ENCODE peak calls at places on chromosomes 2 and 18, in six cellular contexts. One of them, this sample, is unnamed.

GRCh38 chr18:64219511-64219910 is 70.6 kb upstream of the LINC00305 start:
- DNase-seq in GM06990: no peak
- DNase-seq in neural crest cell: no peak
- DNase-seq in BE2C: no peak
- DNase-seq in A549: no peak
- DNase-seq in progenitor cell of endocrine pancreas: no peak
- DNase-seq in this sample: no peak

GRCh38 chr2:149885946-149886345 is 298.4 kb upstream of the MMADHC start:
- DNase-seq in GM06990: no peak
- DNase-seq in BE2C: no peak
- DNase-seq in A549: no peak
- DNase-seq in progenitor cell of endocrine pancreas: no peak
- DNase-seq in neural crest cell: no peak
- DNase-seq in this sample: no peak

GRCh38 chr2:235568431-235568830 is 74.6 kb downstream of the AGAP1 start:
- DNase-seq in progenitor cell of endocrine pancreas: no peak
- DNase-seq in neural crest cell: no peak
- DNase-seq in A549: no peak
- DNase-seq in GM06990: no peak
- DNase-seq in BE2C: no peak
- DNase-seq in this sample: no peak

GRCh38 chr18:56096861-56097260 is 508.9 kb upstream of the TCF4 start:
- DNase-seq in A549: no peak
- DNase-seq in BE2C: peak; percentile 26
- DNase-seq in GM06990: no peak
- DNase-seq in progenitor cell of endocrine pancreas: no peak
- DNase-seq in neural crest cell: no peak
- DNase-seq in this sample: no peak

GRCh38 chr18:46461993-46462392 is 195.0 kb downstream of the LOXHD1 start:
- DNase-seq in GM06990: no peak
- DNase-seq in progenitor cell of endocrine pancreas: no peak
- DNase-seq in A549: no peak
- DNase-seq in BE2C: no peak
- DNase-seq in neural crest cell: no peak
- DNase-seq in this sample: no peak

GRCh38 chr18:43663159-43663558 is 385.9 kb upstream of the SYT4 start:
- DNase-seq in A549: no peak
- DNase-seq in progenitor cell of endocrine pancreas: no peak
- DNase-seq in BE2C: no peak
- DNase-seq in GM06990: no peak
- DNase-seq in neural crest cell: no peak
- DNase-seq in this sample: no peak

GRCh38 chr2:207253946-207254345 is 88.2 kb upstream of the KLF7 start:
- DNase-seq in BE2C: no peak
- DNase-seq in GM06990: no peak
- DNase-seq in progenitor cell of endocrine pancreas: no peak
- DNase-seq in A549: peak; percentile 21
- DNase-seq in neural crest cell: no peak
- DNase-seq in this sample: no peak

GRCh38 chr2:85605406-85606115 is 3.1 kb upstream of the TMEM150A start:
- DNase-seq in GM06990: no peak
- DNase-seq in A549: no peak
- DNase-seq in progenitor cell of endocrine pancreas: no peak
- DNase-seq in BE2C: no peak
- DNase-seq in neural crest cell: no peak
- DNase-seq in this sample: no peak

GRCh38 chr18:44708451-44709083 is 27.9 kb downstream of the SETBP1 start:
- DNase-seq in BE2C: no peak
- DNase-seq in A549: no peak
- DNase-seq in progenitor cell of endocrine pancreas: no peak
- DNase-seq in GM06990: no peak
- DNase-seq in neural crest cell: no peak
- DNase-seq in this sample: no peak

GRCh38 chr2:62375051-62375450 is 130.9 kb downstream of the TMEM17 start:
- DNase-seq in progenitor cell of endocrine pancreas: no peak
- DNase-seq in A549: no peak
- DNase-seq in neural crest cell: no peak
- DNase-seq in BE2C: no peak
- DNase-seq in GM06990: no peak
- DNase-seq in this sample: no peak

GRCh38 chr2:54899576-54900200 is 150.6 kb downstream of the RTN4 start:
- DNase-seq in A549: peak; percentile 35
- DNase-seq in progenitor cell of endocrine pancreas: no peak
- DNase-seq in BE2C: no peak
- DNase-seq in GM06990: no peak
- DNase-seq in neural crest cell: no peak
- DNase-seq in this sample: peak; percentile 27

GRCh38 chr2:132460781-132461180 is 44.2 kb downstream of the GPR39 start:
- DNase-seq in GM06990: no peak
- DNase-seq in neural crest cell: no peak
- DNase-seq in progenitor cell of endocrine pancreas: no peak
- DNase-seq in A549: no peak
- DNase-seq in BE2C: no peak
- DNase-seq in this sample: no peak

GRCh38 chr2:17115042-17115441 is 403.2 kb downstream of the RAD51AP2 start:
- DNase-seq in BE2C: no peak
- DNase-seq in A549: no peak
- DNase-seq in progenitor cell of endocrine pancreas: no peak
- DNase-seq in neural crest cell: no peak
- DNase-seq in GM06990: no peak
- DNase-seq in this sample: no peak

GRCh38 chr18:52348209-52348608 is 8.2 kb downstream of the DCC start:
- DNase-seq in neural crest cell: no peak
- DNase-seq in BE2C: peak; percentile 14
- DNase-seq in GM06990: no peak
- DNase-seq in progenitor cell of endocrine pancreas: no peak
- DNase-seq in A549: no peak
- DNase-seq in this sample: no peak

GRCh38 chr2:224887159-224887558 is 155.1 kb downstream of the DOCK10 start:
- DNase-seq in GM06990: no peak
- DNase-seq in BE2C: no peak
- DNase-seq in A549: no peak
- DNase-seq in neural crest cell: no peak
- DNase-seq in progenitor cell of endocrine pancreas: no peak
- DNase-seq in this sample: no peak

GRCh38 chr18:69865656-69866241 is 81.9 kb downstream of the CD226 start:
- DNase-seq in A549: no peak
- DNase-seq in GM06990: no peak
- DNase-seq in BE2C: no peak
- DNase-seq in neural crest cell: no peak
- DNase-seq in progenitor cell of endocrine pancreas: no peak
- DNase-seq in this sample: no peak

GRCh38 chr2:196591621-196592022 is 47.9 kb upstream of the CCDC150 start:
- DNase-seq in BE2C: no peak
- DNase-seq in neural crest cell: no peak
- DNase-seq in progenitor cell of endocrine pancreas: no peak
- DNase-seq in GM06990: no peak
- DNase-seq in A549: no peak
- DNase-seq in this sample: no peak

GRCh38 chr2:160289803-160290202 is 89.7 kb upstream of the ITGB6 start:
- DNase-seq in neural crest cell: no peak
- DNase-seq in BE2C: no peak
- DNase-seq in progenitor cell of endocrine pancreas: no peak
- DNase-seq in GM06990: no peak
- DNase-seq in A549: no peak
- DNase-seq in this sample: no peak

GRCh38 chr2:170002096-170002495 is 174.8 kb downstream of the UBR3 start:
- DNase-seq in A549: no peak
- DNase-seq in progenitor cell of endocrine pancreas: no peak
- DNase-seq in BE2C: no peak
- DNase-seq in GM06990: no peak
- DNase-seq in neural crest cell: no peak
- DNase-seq in this sample: no peak

GRCh38 chr2:8966123-8966908 is 37.2 kb downstream of the MBOAT2 start:
- DNase-seq in GM06990: no peak
- DNase-seq in A549: no peak
- DNase-seq in BE2C: no peak
- DNase-seq in neural crest cell: no peak
- DNase-seq in progenitor cell of endocrine pancreas: no peak
- DNase-seq in this sample: no peak

GRCh38 chr2:227308784-227309183 is 16.3 kb upstream of the MFF start:
- DNase-seq in GM06990: peak; percentile 25
- DNase-seq in neural crest cell: no peak
- DNase-seq in progenitor cell of endocrine pancreas: no peak
- DNase-seq in A549: no peak
- DNase-seq in BE2C: no peak
- DNase-seq in this sample: no peak

GRCh38 chr2:141331127-141331526 is 799.7 kb downstream of the LRP1B start:
- DNase-seq in neural crest cell: no peak
- DNase-seq in progenitor cell of endocrine pancreas: no peak
- DNase-seq in BE2C: no peak
- DNase-seq in GM06990: no peak
- DNase-seq in A549: peak; percentile 1
- DNase-seq in this sample: no peak

GRCh38 chr2:100831831-100832230 is 11.9 kb downstream of the NPAS2 start:
- DNase-seq in BE2C: no peak
- DNase-seq in A549: no peak
- DNase-seq in GM06990: no peak
- DNase-seq in neural crest cell: no peak
- DNase-seq in progenitor cell of endocrine pancreas: no peak
- DNase-seq in this sample: no peak

GRCh38 chr2:69171070-69171811 is 158.3 kb downstream of the ANTXR1 start:
- DNase-seq in neural crest cell: no peak
- DNase-seq in A549: no peak
- DNase-seq in BE2C: no peak
- DNase-seq in GM06990: no peak
- DNase-seq in progenitor cell of endocrine pancreas: no peak
- DNase-seq in this sample: no peak

GRCh38 chr2:121368841-121369240 is 83.8 kb upstream of the TFCP2L1 start:
- DNase-seq in progenitor cell of endocrine pancreas: no peak
- DNase-seq in GM06990: no peak
- DNase-seq in neural crest cell: no peak
- DNase-seq in BE2C: no peak
- DNase-seq in A549: no peak
- DNase-seq in this sample: no peak

GRCh38 chr18:45658756-45659155 is 43.5 kb downstream of the SLC14A2 start:
- DNase-seq in GM06990: no peak
- DNase-seq in A549: no peak
- DNase-seq in neural crest cell: no peak
- DNase-seq in progenitor cell of endocrine pancreas: no peak
- DNase-seq in BE2C: no peak
- DNase-seq in this sample: no peak

GRCh38 chr18:71398530-71398929 is 1109.7 kb downstream of the SOCS6 start:
- DNase-seq in progenitor cell of endocrine pancreas: peak; percentile 30
- DNase-seq in neural crest cell: peak; percentile 9
- DNase-seq in GM06990: no peak
- DNase-seq in A549: no peak
- DNase-seq in BE2C: peak; percentile 45
- DNase-seq in this sample: no peak
- TF ChIP-seq CTCF in progenitor cell of endocrine pancreas: peak; percentile 74
- TF ChIP-seq CTCF in neural crest cell: peak; percentile 45
- TF ChIP-seq CTCF in GM06990: no peak
- TF ChIP-seq CTCF in A549: no peak
- TF ChIP-seq CTCF in BE2C: peak; percentile 54
- TF ChIP-seq CTCF in this sample: no peak

GRCh38 chr18:58180738-58181353 is 136.8 kb downstream of the NEDD4L start:
- DNase-seq in BE2C: peak; percentile 55
- DNase-seq in A549: peak; percentile 51
- DNase-seq in progenitor cell of endocrine pancreas: peak; percentile 47
- DNase-seq in GM06990: no peak
- DNase-seq in neural crest cell: peak; percentile 59
- DNase-seq in this sample: peak; percentile 82
- TF ChIP-seq CTCF in BE2C: peak; percentile 78
- TF ChIP-seq CTCF in A549: peak; percentile 83
- TF ChIP-seq CTCF in progenitor cell of endocrine pancreas: peak; percentile 84
- TF ChIP-seq CTCF in GM06990: peak; percentile 72
- TF ChIP-seq CTCF in neural crest cell: peak; percentile 90
- TF ChIP-seq CTCF in this sample: peak; percentile 72

GRCh38 chr2:202149155-202149762 is 76.2 kb downstream of the KIAA2012 start:
- DNase-seq in BE2C: no peak
- DNase-seq in progenitor cell of endocrine pancreas: no peak
- DNase-seq in A549: no peak
- DNase-seq in neural crest cell: peak; percentile 41
- DNase-seq in GM06990: no peak
- DNase-seq in this sample: no peak
- TF ChIP-seq CTCF in BE2C: peak; percentile 27
- TF ChIP-seq CTCF in progenitor cell of endocrine pancreas: no peak
- TF ChIP-seq CTCF in A549: no peak
- TF ChIP-seq CTCF in neural crest cell: no peak
- TF ChIP-seq CTCF in GM06990: no peak
- TF ChIP-seq CTCF in this sample: no peak

GRCh38 chr2:163401481-163401880 is 334.3 kb downstream of the FIGN start:
- DNase-seq in BE2C: no peak
- DNase-seq in GM06990: no peak
- DNase-seq in progenitor cell of endocrine pancreas: no peak
- DNase-seq in neural crest cell: no peak
- DNase-seq in A549: no peak
- DNase-seq in this sample: no peak
- TF ChIP-seq CTCF in BE2C: no peak
- TF ChIP-seq CTCF in GM06990: no peak
- TF ChIP-seq CTCF in progenitor cell of endocrine pancreas: no peak
- TF ChIP-seq CTCF in neural crest cell: no peak
- TF ChIP-seq CTCF in A549: no peak
- TF ChIP-seq CTCF in this sample: no peak

GRCh38 chr2:41899189-41899588 is 148.6 kb upstream of the PKDCC start:
- DNase-seq in progenitor cell of endocrine pancreas: no peak
- DNase-seq in A549: no peak
- DNase-seq in GM06990: no peak
- DNase-seq in BE2C: no peak
- DNase-seq in neural crest cell: no peak
- DNase-seq in this sample: no peak

GRCh38 chr2:41895334-41895664 is 152.5 kb upstream of the PKDCC start:
- DNase-seq in BE2C: no peak
- DNase-seq in progenitor cell of endocrine pancreas: no peak
- DNase-seq in neural crest cell: no peak
- DNase-seq in GM06990: no peak
- DNase-seq in A549: no peak
- DNase-seq in this sample: no peak

GRCh38 chr2:41892486-41892885 is 155.3 kb upstream of the PKDCC start:
- DNase-seq in neural crest cell: no peak
- DNase-seq in BE2C: no peak
- DNase-seq in progenitor cell of endocrine pancreas: no peak
- DNase-seq in A549: no peak
- DNase-seq in GM06990: no peak
- DNase-seq in this sample: no peak

GRCh38 chr2:41894563-41895333 is 153.1 kb upstream of the PKDCC start:
- DNase-seq in neural crest cell: no peak
- DNase-seq in BE2C: no peak
- DNase-seq in A549: no peak
- DNase-seq in progenitor cell of endocrine pancreas: no peak
- DNase-seq in GM06990: no peak
- DNase-seq in this sample: no peak

GRCh38 chr2:41896186-41896846 is 151.5 kb upstream of the PKDCC start:
- DNase-seq in BE2C: peak; percentile 20
- DNase-seq in progenitor cell of endocrine pancreas: no peak
- DNase-seq in GM06990: peak; percentile 33
- DNase-seq in neural crest cell: no peak
- DNase-seq in A549: no peak
- DNase-seq in this sample: peak; percentile 27
- TF ChIP-seq CTCF in BE2C: no peak
- TF ChIP-seq CTCF in progenitor cell of endocrine pancreas: no peak
- TF ChIP-seq CTCF in GM06990: no peak
- TF ChIP-seq CTCF in neural crest cell: no peak
- TF ChIP-seq CTCF in A549: no peak
- TF ChIP-seq CTCF in this sample: no peak

This sample was measured in GM13976.